ENCODE peak calls at places on chromosomes 7 and 10, in ten cellular contexts. One of them, this sample, is unnamed.

GRCh38 chr7:21054427-21055133 is 267.9 kb upstream of the SP8 start:
- DNase-seq in AG08395: no peak
- DNase-seq in dermis microvascular lymphatic vessel endothelial cell: no peak
- DNase-seq in HFFc6: no peak
- DNase-seq in GM23248: peak
- DNase-seq in NCI-H1092: no peak
- DNase-seq in iPS DF 6.9: no peak
- DNase-seq in CD8-positive, alpha-beta T cell: no peak
- DNase-seq in smooth muscle cell of the brain vasculature: no peak
- DNase-seq in RKO: no peak
- DNase-seq in this sample: no peak

GRCh38 chr7:91565499-91566331 is 301.5 kb downstream of the FZD1 start:
- DNase-seq in AG08395: peak
- DNase-seq in CD8-positive, alpha-beta T cell: no peak
- DNase-seq in GM23248: peak
- DNase-seq in dermis microvascular lymphatic vessel endothelial cell: no peak
- DNase-seq in NCI-H1092: peak
- DNase-seq in smooth muscle cell of the brain vasculature: peak
- DNase-seq in HFFc6: no peak
- DNase-seq in RKO: no peak
- DNase-seq in iPS DF 6.9: no peak
- DNase-seq in this sample: peak

GRCh38 chr7:37354661-37355131 is 94.0 kb downstream of the ELMO1 start:
- DNase-seq in AG08395: no peak
- DNase-seq in NCI-H1092: no peak
- DNase-seq in dermis microvascular lymphatic vessel endothelial cell: peak
- DNase-seq in RKO: peak
- DNase-seq in GM23248: no peak
- DNase-seq in smooth muscle cell of the brain vasculature: no peak
- DNase-seq in iPS DF 6.9: no peak
- DNase-seq in HFFc6: no peak
- DNase-seq in CD8-positive, alpha-beta T cell: peak
- DNase-seq in this sample: peak

GRCh38 chr7:89554209-89554608 is 600.1 kb upstream of the STEAP1 start:
- DNase-seq in NCI-H1092: no peak
- DNase-seq in dermis microvascular lymphatic vessel endothelial cell: no peak
- DNase-seq in HFFc6: no peak
- DNase-seq in CD8-positive, alpha-beta T cell: no peak
- DNase-seq in RKO: no peak
- DNase-seq in smooth muscle cell of the brain vasculature: no peak
- DNase-seq in iPS DF 6.9: no peak
- DNase-seq in GM23248: no peak
- DNase-seq in AG08395: no peak
- DNase-seq in this sample: no peak

GRCh38 chr10:113099431-113100298 is 149.6 kb downstream of the TCF7L2 start:
- DNase-seq in AG08395: no peak
- DNase-seq in iPS DF 6.9: no peak
- DNase-seq in RKO: no peak
- DNase-seq in HFFc6: no peak
- DNase-seq in CD8-positive, alpha-beta T cell: no peak
- DNase-seq in GM23248: no peak
- DNase-seq in NCI-H1092: no peak
- DNase-seq in smooth muscle cell of the brain vasculature: no peak
- DNase-seq in dermis microvascular lymphatic vessel endothelial cell: no peak
- DNase-seq in this sample: no peak

GRCh38 chr10:69456880-69457693 is 5.8 kb downstream of the TSPAN15 start:
- DNase-seq in CD8-positive, alpha-beta T cell: no peak
- DNase-seq in NCI-H1092: no peak
- DNase-seq in GM23248: peak
- DNase-seq in AG08395: no peak
- DNase-seq in HFFc6: peak
- DNase-seq in dermis microvascular lymphatic vessel endothelial cell: no peak
- DNase-seq in smooth muscle cell of the brain vasculature: no peak
- DNase-seq in RKO: peak
- DNase-seq in iPS DF 6.9: no peak
- DNase-seq in this sample: no peak

GRCh38 chr7:13411641-13412040 is 577.8 kb downstream of the ETV1 start:
- DNase-seq in HFFc6: no peak
- DNase-seq in dermis microvascular lymphatic vessel endothelial cell: no peak
- DNase-seq in CD8-positive, alpha-beta T cell: no peak
- DNase-seq in GM23248: no peak
- DNase-seq in NCI-H1092: no peak
- DNase-seq in iPS DF 6.9: no peak
- DNase-seq in smooth muscle cell of the brain vasculature: no peak
- DNase-seq in RKO: no peak
- DNase-seq in AG08395: no peak
- DNase-seq in this sample: no peak

GRCh38 chr10:79246606-79247275 is 100.5 kb upstream of the PPIF start:
- DNase-seq in GM23248: peak
- DNase-seq in NCI-H1092: no peak
- DNase-seq in AG08395: peak
- DNase-seq in smooth muscle cell of the brain vasculature: no peak
- DNase-seq in dermis microvascular lymphatic vessel endothelial cell: peak
- DNase-seq in HFFc6: no peak
- DNase-seq in iPS DF 6.9: no peak
- DNase-seq in CD8-positive, alpha-beta T cell: no peak
- DNase-seq in RKO: no peak
- DNase-seq in this sample: peak

GRCh38 chr7:24896031-24896433 is 83.9 kb downstream of the OSBPL3 start:
- DNase-seq in RKO: no peak
- DNase-seq in AG08395: no peak
- DNase-seq in iPS DF 6.9: no peak
- DNase-seq in dermis microvascular lymphatic vessel endothelial cell: no peak
- DNase-seq in GM23248: no peak
- DNase-seq in CD8-positive, alpha-beta T cell: no peak
- DNase-seq in smooth muscle cell of the brain vasculature: no peak
- DNase-seq in HFFc6: no peak
- DNase-seq in NCI-H1092: no peak
- DNase-seq in this sample: no peak

GRCh38 chr7:122438001-122438400 is 133.5 kb upstream of the FEZF1 start:
- DNase-seq in AG08395: no peak
- DNase-seq in dermis microvascular lymphatic vessel endothelial cell: no peak
- DNase-seq in HFFc6: no peak
- DNase-seq in RKO: no peak
- DNase-seq in NCI-H1092: peak
- DNase-seq in GM23248: no peak
- DNase-seq in CD8-positive, alpha-beta T cell: no peak
- DNase-seq in smooth muscle cell of the brain vasculature: no peak
- DNase-seq in iPS DF 6.9: no peak
- DNase-seq in this sample: no peak

GRCh38 chr10:129713659-129714265 is 246.7 kb downstream of the MGMT start:
- DNase-seq in iPS DF 6.9: no peak
- DNase-seq in NCI-H1092: no peak
- DNase-seq in AG08395: no peak
- DNase-seq in dermis microvascular lymphatic vessel endothelial cell: no peak
- DNase-seq in smooth muscle cell of the brain vasculature: no peak
- DNase-seq in GM23248: no peak
- DNase-seq in HFFc6: no peak
- DNase-seq in RKO: no peak
- DNase-seq in CD8-positive, alpha-beta T cell: no peak
- DNase-seq in this sample: no peak

GRCh38 chr7:106583133-106583532 is 77.8 kb downstream of the CCDC71L start:
- DNase-seq in GM23248: peak
- DNase-seq in RKO: no peak
- DNase-seq in AG08395: peak
- DNase-seq in smooth muscle cell of the brain vasculature: no peak
- DNase-seq in iPS DF 6.9: no peak
- DNase-seq in CD8-positive, alpha-beta T cell: no peak
- DNase-seq in HFFc6: peak
- DNase-seq in dermis microvascular lymphatic vessel endothelial cell: no peak
- DNase-seq in NCI-H1092: no peak
- DNase-seq in this sample: no peak

GRCh38 chr7:139936760-139937310 is 107.8 kb downstream of the TBXAS1 start:
- DNase-seq in AG08395: peak
- DNase-seq in HFFc6: peak
- DNase-seq in RKO: peak
- DNase-seq in CD8-positive, alpha-beta T cell: no peak
- DNase-seq in iPS DF 6.9: no peak
- DNase-seq in GM23248: peak
- DNase-seq in dermis microvascular lymphatic vessel endothelial cell: peak
- DNase-seq in smooth muscle cell of the brain vasculature: peak
- DNase-seq in NCI-H1092: no peak
- DNase-seq in this sample: no peak

GRCh38 chr10:74153123-74153522 is 2.1 kb downstream of the ADK start:
- DNase-seq in iPS DF 6.9: no peak
- DNase-seq in GM23248: peak
- DNase-seq in smooth muscle cell of the brain vasculature: no peak
- DNase-seq in CD8-positive, alpha-beta T cell: no peak
- DNase-seq in RKO: peak
- DNase-seq in NCI-H1092: no peak
- DNase-seq in HFFc6: peak
- DNase-seq in AG08395: no peak
- DNase-seq in dermis microvascular lymphatic vessel endothelial cell: no peak
- DNase-seq in this sample: no peak

GRCh38 chr7:19963695-19964094 is 190.3 kb upstream of the TMEM196 start:
- DNase-seq in smooth muscle cell of the brain vasculature: no peak
- DNase-seq in GM23248: peak
- DNase-seq in iPS DF 6.9: no peak
- DNase-seq in dermis microvascular lymphatic vessel endothelial cell: no peak
- DNase-seq in HFFc6: no peak
- DNase-seq in CD8-positive, alpha-beta T cell: no peak
- DNase-seq in NCI-H1092: no peak
- DNase-seq in RKO: no peak
- DNase-seq in AG08395: no peak
- DNase-seq in this sample: no peak

GRCh38 chr7:158049271-158049670 is 538.4 kb downstream of the PTPRN2 start:
- DNase-seq in CD8-positive, alpha-beta T cell: no peak
- DNase-seq in dermis microvascular lymphatic vessel endothelial cell: no peak
- DNase-seq in HFFc6: no peak
- DNase-seq in GM23248: no peak
- DNase-seq in iPS DF 6.9: no peak
- DNase-seq in RKO: no peak
- DNase-seq in NCI-H1092: no peak
- DNase-seq in smooth muscle cell of the brain vasculature: no peak
- DNase-seq in AG08395: no peak
- DNase-seq in this sample: no peak

GRCh38 chr7:15554081-15554480 is 7.7 kb downstream of the AGMO start:
- DNase-seq in RKO: no peak
- DNase-seq in dermis microvascular lymphatic vessel endothelial cell: no peak
- DNase-seq in AG08395: no peak
- DNase-seq in smooth muscle cell of the brain vasculature: no peak
- DNase-seq in CD8-positive, alpha-beta T cell: no peak
- DNase-seq in iPS DF 6.9: no peak
- DNase-seq in HFFc6: peak
- DNase-seq in NCI-H1092: no peak
- DNase-seq in GM23248: no peak
- DNase-seq in this sample: no peak